ENCODE peak calls at places on chromosomes 6 and 20, in five cellular contexts. D, H, F, Q and U are unnamed samples.

GRCh38 chr6:37049990-37050853 is 44.8 kb downstream of the FGD2 start:
- DNase-seq in D (peak; percentile 82), H (no peak), F (no peak), Q (no peak), U (no peak)

GRCh38 chr6:130307752-130308361 is 58.0 kb upstream of the TMEM200A start:
- DNase-seq in D (no peak), H (peak; percentile 44), F (peak; percentile 69), Q (peak; percentile 76), U (no peak)

GRCh38 chr20:32110173-32110704 is 725 bp downstream of the TM9SF4 start:
- DNase-seq in D (no peak), H (no peak), F (no peak), Q (no peak), U (no peak)

GRCh38 chr20:34579191-34579661 is 20.7 kb downstream of the MAP1LC3A start:
- DNase-seq in D (no peak), H (peak; percentile 67), F (no peak), Q (peak; percentile 87), U (no peak)

GRCh38 chr20:3400260-3401155 is 7.0 kb downstream of the DNAAF9 start:
- DNase-seq in D (no peak), H (no peak), F (no peak), Q (no peak), U (peak; percentile 15)

GRCh38 chr6:5866547-5867051 is 140.1 kb downstream of the NRN1 start:
- DNase-seq in D (no peak), H (peak; percentile 14), F (no peak), Q (peak; percentile 56), U (no peak)

GRCh38 chr6:13461352-13461751 is 26.0 kb downstream of the GFOD1 start:
- DNase-seq in D (no peak), H (no peak), F (no peak), Q (no peak), U (no peak)

GRCh38 chr6:133241088-133241900 is at the start of gene EYA4:
- DNase-seq in D (no peak), H (no peak), F (no peak), Q (peak; percentile 30), U (peak; percentile 52)

GRCh38 chr6:52975580-52975979 is 19.5 kb downstream of the GSTA4 start:
- DNase-seq in D (no peak), H (peak; percentile 70), F (no peak), Q (peak; percentile 41), U (peak; percentile 21)

GRCh38 chr6:158468666-158469065 is 91.2 kb upstream of the TMEM181 start:
- DNase-seq in D (no peak), H (no peak), F (no peak), Q (no peak), U (no peak)

GRCh38 chr20:40781979-40782378 is 92.9 kb upstream of the MAFB start:
- DNase-seq in D (no peak), H (no peak), F (no peak), Q (no peak), U (no peak)